ENCODE peak calls at places on chromosome X, in four cellular contexts. Z is thyroid gland; O is uterus; E is CD8-positive, alpha-beta T cell. M is an unnamed sample.

GRCh38 chrX:138986235-138986634 is 274.7 kb upstream of the FGF13 start:
- DNase-seq in Z (no peak), O (no peak), E (no peak), M (no peak)

GRCh38 chrX:112779139-112779538 is 61.5 kb downstream of the AMOT start:
- DNase-seq in Z (no peak), O (no peak), E (no peak), M (no peak)

GRCh38 chrX:74736450-74736849 is 122.0 kb upstream of the RLIM start:
- DNase-seq in Z (no peak), O (no peak), E (no peak), M (no peak)

GRCh38 chrX:72387247-72387646 is 81.5 kb upstream of the CITED1 start:
- DNase-seq in Z (no peak), O (no peak), E (no peak), M (no peak)

GRCh38 chrX:27679281-27679680 is 89.1 kb downstream of the DCAF8L2 start:
- DNase-seq in Z (no peak), O (no peak), E (no peak), M (no peak)

GRCh38 chrX:45888518-45888917 is 656.7 kb downstream of the ZNF674 start:
- DNase-seq in Z (no peak), O (no peak), E (no peak), M (no peak)

GRCh38 chrX:101040197-101040596 is 11.7 kb downstream of the TRMT2B start:
- DNase-seq in Z (no peak), O (no peak), E (no peak), M (no peak)

GRCh38 chrX:19799319-19800182 is 87.8 kb downstream of the SH3KBP1 start:
- DNase-seq in Z (peak; percentile 12), O (no peak), E (no peak), M (no peak)

GRCh38 chrX:45622042-45622423 is 421.4 kb upstream of the DIPK2B start:
- DNase-seq in Z (no peak), O (no peak), E (no peak), M (no peak)

GRCh38 chrX:42219231-42219630 is 295.9 kb upstream of the CASK start:
- DNase-seq in Z (no peak), O (no peak), E (no peak), M (no peak)

GRCh38 chrX:81336455-81337144 is 134.7 kb downstream of the SH3BGRL start:
- DNase-seq in Z (no peak), O (no peak), E (no peak), M (no peak)

GRCh38 chrX:120406638-120407037 is 44.7 kb downstream of the ATP1B4 start:
- DNase-seq in Z (no peak), O (no peak), E (no peak), M (no peak)

GRCh38 chrX:154013614-154014360 is 5.9 kb downstream of the IRAK1 start:
- DNase-seq in Z (no peak), O (no peak), E (no peak), M (no peak)

GRCh38 chrX:46325312-46325877 is 219.8 kb downstream of the ZNF674 start:
- DNase-seq in Z (peak; percentile 71), O (no peak), E (no peak), M (peak; percentile 47)

GRCh38 chrX:78321809-78322208 is 5.6 kb downstream of the CYSLTR1 start:
- DNase-seq in Z (peak; percentile 3), O (peak; percentile 14), E (no peak), M (peak; percentile 52)

GRCh38 chrX:63525491-63525890 is 174.4 kb upstream of the SPIN4 start:
- DNase-seq in Z (no peak), O (no peak), E (no peak), M (no peak)

GRCh38 chrX:154317391-154318000 is 21.9 kb downstream of the TKTL1 start:
- DNase-seq in Z (no peak), O (no peak), E (no peak), M (no peak)

GRCh38 chrX:22686138-22686541 is 313.6 kb upstream of the DDX53 start:
- DNase-seq in Z (peak; percentile 58), O (no peak), E (no peak), M (no peak)

GRCh38 chrX:40021647-40022046 is 76.1 kb downstream of the BCOR start:
- DNase-seq in Z (no peak), O (no peak), E (no peak), M (no peak)

GRCh38 chrX:9786839-9787635 is 808 bp downstream of the SHROOM2 start:
- DNase-seq in Z (peak; percentile 46), O (no peak), E (no peak), M (no peak)

GRCh38 chrX:22365460-22365859 is 92.7 kb downstream of the CBLL2 start:
- DNase-seq in Z (no peak), O (no peak), E (no peak), M (no peak)

GRCh38 chrX:46791927-46792825 is 33.3 kb upstream of the SLC9A7 start:
- DNase-seq in Z (no peak), O (no peak), E (no peak), M (no peak)

GRCh38 chrX:153549807-153550206 is 32.4 kb downstream of the ATP2B3 start:
- DNase-seq in Z (no peak), O (no peak), E (no peak), M (no peak)

GRCh38 chrX:110531873-110532272 is 173.2 kb downstream of the RTL9 start:
- DNase-seq in Z (no peak), O (no peak), E (no peak), M (no peak)

GRCh38 chrX:11899091-11899490 is 141.1 kb downstream of the MSL3 start:
- DNase-seq in Z (no peak), O (no peak), E (no peak), M (no peak)

GRCh38 chrX:95055991-95056390 is 1382.0 kb downstream of the FAM133A start:
- DNase-seq in Z (no peak), O (no peak), E (no peak), M (no peak)

GRCh38 chrX:19776753-19777152 is 110.6 kb downstream of the SH3KBP1 start:
- DNase-seq in Z (no peak), O (no peak), E (no peak), M (no peak)

GRCh38 chrX:45068555-45068954 is 132.1 kb downstream of the DIPK2B start:
- DNase-seq in Z (no peak), O (no peak), E (no peak), M (no peak)

GRCh38 chrX:38985375-38985774 is 184.1 kb downstream of the MID1IP1 start:
- DNase-seq in Z (no peak), O (no peak), E (no peak), M (no peak)

GRCh38 chrX:3711331-3711917 is 2.0 kb downstream of the PRKX start:
- DNase-seq in Z (no peak), O (no peak), E (no peak), M (no peak)

GRCh38 chrX:57282568-57282967 is 3.9 kb upstream of the FAAH2 start:
- DNase-seq in Z (no peak), O (no peak), E (no peak), M (no peak)

GRCh38 chrX:45508459-45508858 is 307.8 kb upstream of the DIPK2B start:
- DNase-seq in Z (no peak), O (no peak), E (no peak), M (no peak)

GRCh38 chrX:23292979-23293651 is 41.5 kb upstream of the PTCHD1 start:
- DNase-seq in Z (peak; percentile 81), O (no peak), E (no peak), M (no peak)

GRCh38 chrX:70166601-70167590 is 10.4 kb upstream of the DGAT2L6 start:
- DNase-seq in Z (no peak), O (no peak), E (no peak), M (no peak)

GRCh38 chrX:87517571-87518141 is at the start of gene KLHL4:
- DNase-seq in Z (no peak), O (peak; percentile 56), E (no peak), M (no peak)
- H3K4me3 ChIP-seq in Z (no peak within 1 kb of the TSS), O (peak within 1 kb of the TSS; percentile 26), E (no peak within 1 kb of the TSS), M (no peak within 1 kb of the TSS)

GRCh38 chrX:79366556-79366887 is 612 bp downstream of the ITM2A start:
- DNase-seq in Z (no peak), O (no peak), E (no peak), M (no peak)
- TF ChIP-seq CTCF in Z (no peak), O (no peak), E (no peak), M (no peak)

DNA sequence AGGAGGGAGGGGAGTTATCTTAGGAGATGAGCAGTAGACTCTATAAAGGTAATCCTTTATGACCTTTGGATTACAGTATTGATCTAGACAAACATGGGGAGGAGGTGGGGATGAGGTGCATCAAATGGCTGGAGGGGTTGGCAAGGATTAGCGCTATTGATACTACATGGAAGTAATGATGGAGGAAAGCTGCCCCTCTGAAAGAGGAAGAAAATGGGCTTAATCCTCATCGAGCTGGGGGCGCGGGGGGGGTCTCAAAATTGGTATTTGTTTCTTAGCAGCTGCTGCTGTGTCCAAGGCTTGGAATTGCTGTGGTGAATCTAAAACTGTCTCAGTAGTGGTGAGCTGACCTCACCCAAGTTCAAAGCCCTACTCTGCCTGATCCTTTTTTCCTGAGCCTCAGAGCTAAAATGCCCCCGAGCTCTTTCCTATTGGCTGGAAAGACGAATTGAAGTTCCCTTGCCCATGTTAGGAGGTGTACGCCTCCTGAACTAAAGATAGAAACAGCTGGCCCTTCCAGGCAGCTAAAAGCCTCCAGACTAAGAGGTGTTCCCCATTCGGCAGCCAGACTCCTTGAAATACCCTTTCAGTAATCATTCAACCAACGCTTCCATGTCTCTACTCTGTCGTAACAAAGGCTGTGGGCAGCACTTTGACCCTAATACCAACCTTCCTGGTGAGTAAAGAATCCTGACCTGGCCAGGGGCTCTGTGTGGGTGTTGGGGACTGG is at the start of gene ITGB1BP2:
- DNase-seq in Z (no peak), O (peak; percentile 44), E (no peak), M (no peak)
- H3K4me3 ChIP-seq in Z (no peak within 1 kb of the TSS), O (peak within 1 kb of the TSS; percentile 12), E (no peak within 1 kb of the TSS), M (no peak within 1 kb of the TSS)

GRCh38 chrX:12970691-12971202 is 4.2 kb upstream of the TMSB4X start:
- DNase-seq in Z (no peak), O (peak; percentile 51), E (no peak), M (no peak)
- TF ChIP-seq CTCF in Z (no peak), O (peak; percentile 68), E (no peak), M (peak; percentile 38)

GRCh38 chrX:34656842-34657780 is at the start of gene TMEM47:
- DNase-seq in Z (peak; percentile 79), O (peak; percentile 72), E (no peak), M (peak; percentile 38)
- H3K4me3 ChIP-seq in Z (peak within 1 kb of the TSS; percentile 65), O (peak within 1 kb of the TSS; percentile 82), E (no peak within 1 kb of the TSS), M (peak within 1 kb of the TSS; percentile 56)

GRCh38 chrX:130172127-130172834 is 519 bp downstream of the RAB33A start:
- DNase-seq in Z (no peak), O (no peak), E (no peak), M (no peak)
- TF ChIP-seq CTCF in Z (no peak), O (no peak), E (no peak), M (no peak)

DNA sequence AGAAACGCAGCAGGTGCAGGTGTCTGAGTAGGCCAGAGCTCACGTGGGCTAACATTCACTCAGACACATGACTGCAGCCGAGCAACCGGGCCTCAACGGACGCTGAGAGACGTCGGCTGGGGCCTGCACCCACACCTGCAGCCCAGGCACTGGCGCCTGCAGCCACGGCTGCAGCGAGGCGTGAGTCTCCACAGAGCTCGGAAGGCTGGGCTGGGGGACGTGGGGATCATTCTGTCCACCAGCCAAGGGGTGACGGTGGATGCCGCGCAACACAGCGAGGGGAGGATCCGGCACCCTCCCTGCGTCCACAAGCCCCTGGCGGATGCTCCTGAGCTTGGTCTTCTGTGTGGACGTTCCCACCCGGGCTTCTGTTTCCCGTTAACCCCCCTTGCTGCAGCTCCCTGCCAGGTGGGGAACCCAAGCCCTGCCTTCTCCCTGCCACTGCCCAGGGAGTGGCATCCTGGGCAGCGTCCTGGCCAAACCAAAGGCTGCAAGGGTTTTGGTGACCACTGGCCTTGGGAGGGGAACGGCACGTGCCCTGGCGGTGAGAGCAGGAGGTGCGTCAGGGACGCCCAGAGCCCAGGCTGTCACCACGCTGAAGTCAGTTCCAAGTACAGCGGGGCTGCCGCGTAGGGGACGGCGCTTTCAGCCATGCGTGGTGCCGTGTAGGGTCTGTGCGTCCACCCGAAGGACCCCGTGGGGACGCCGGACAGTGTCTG is 16.3 kb downstream of the PPP2R3B start:
- DNase-seq in Z (no peak), O (no peak), E (no peak), M (no peak)
- H3K4me3 ChIP-seq in Z (no peak overlapping the region), O (no peak overlapping the region), E (no peak overlapping the region), M (no peak overlapping the region)

M was measured in lung.